ENCODE peak calls at places on chromosome 15, in nine cellular contexts. N, I, V, D, W, P, S, O and H are unnamed samples.

GRCh38 chr15:43253431-43254403 is 13.0 kb downstream of the TGM5 start:
- DNase-seq in N (peak), I (no peak), V (no peak), D (no peak), W (peak), P (peak), S (no peak), O (no peak), H (peak)

GRCh38 chr15:88572030-88572333 is 25.5 kb upstream of the DET1 start:
- DNase-seq in N (no peak), I (no peak), V (no peak), D (no peak), W (no peak), P (no peak), S (no peak), O (no peak), H (no peak)

GRCh38 chr15:71294636-71295241 is 179.5 kb downstream of the THSD4 start:
- DNase-seq in N (no peak), I (peak), V (peak), D (no peak), W (peak), P (no peak), S (no peak), O (no peak), H (peak)

GRCh38 chr15:61794881-61795280 is 265.4 kb downstream of the VPS13C start:
- DNase-seq in N (no peak), I (no peak), V (no peak), D (no peak), W (no peak), P (no peak), S (no peak), O (no peak), H (peak)

GRCh38 chr15:31345606-31346366 is 19.2 kb downstream of the KLF13 start:
- DNase-seq in N (no peak), I (no peak), V (no peak), D (no peak), W (no peak), P (peak), S (no peak), O (no peak), H (no peak)

GRCh38 chr15:56199038-56199437 is 44.6 kb downstream of the RFX7 start:
- DNase-seq in N (no peak), I (no peak), V (no peak), D (no peak), W (peak), P (no peak), S (no peak), O (no peak), H (no peak)

GRCh38 chr15:70528270-70528706 is 235.1 kb downstream of the UACA start:
- DNase-seq in N (no peak), I (no peak), V (no peak), D (peak), W (no peak), P (no peak), S (no peak), O (no peak), H (peak)

GRCh38 chr15:43998607-43999006 is 171.8 kb downstream of the WDR76 start:
- DNase-seq in N (no peak), I (peak), V (no peak), D (no peak), W (peak), P (no peak), S (peak), O (no peak), H (peak)

GRCh38 chr15:57355259-57355658 is 21.0 kb upstream of the CGNL1 start:
- DNase-seq in N (no peak), I (no peak), V (no peak), D (no peak), W (no peak), P (no peak), S (no peak), O (no peak), H (no peak)

GRCh38 chr15:77898811-77899730 is 178.4 kb downstream of the TBC1D2B start:
- DNase-seq in N (no peak), I (no peak), V (no peak), D (no peak), W (no peak), P (peak), S (no peak), O (no peak), H (no peak)

GRCh38 chr15:98581715-98582114 is 66.6 kb upstream of the IGF1R start:
- DNase-seq in N (no peak), I (no peak), V (no peak), D (peak), W (peak), P (no peak), S (no peak), O (no peak), H (no peak)

GRCh38 chr15:23588268-23588667 is 22.8 kb downstream of the MKRN3 start:
- DNase-seq in N (no peak), I (no peak), V (no peak), D (no peak), W (no peak), P (no peak), S (no peak), O (no peak), H (no peak)

GRCh38 chr15:85030301-85031049 is 48.8 kb downstream of the PDE8A start:
- DNase-seq in N (no peak), I (no peak), V (no peak), D (no peak), W (peak), P (no peak), S (no peak), O (no peak), H (peak)

GRCh38 chr15:63124506-63124905 is 2.8 kb downstream of the LACTB start:
- DNase-seq in N (no peak), I (no peak), V (no peak), D (no peak), W (no peak), P (no peak), S (no peak), O (no peak), H (no peak)

GRCh38 chr15:36029606-36030005 is 483.6 kb upstream of the DPH6 start:
- DNase-seq in N (no peak), I (peak), V (peak), D (no peak), W (no peak), P (no peak), S (no peak), O (no peak), H (peak)

GRCh38 chr15:33988384-33988783 is 20.1 kb downstream of the CHRM5 start:
- DNase-seq in N (no peak), I (no peak), V (no peak), D (no peak), W (no peak), P (no peak), S (no peak), O (no peak), H (no peak)

GRCh38 chr15:52651114-52651513 is 28.1 kb downstream of the ATOSA start:
- DNase-seq in N (no peak), I (no peak), V (no peak), D (no peak), W (no peak), P (no peak), S (no peak), O (no peak), H (no peak)

GRCh38 chr15:52652984-52653383 is 26.2 kb downstream of the ATOSA start:
- DNase-seq in N (no peak), I (peak), V (peak), D (no peak), W (peak), P (no peak), S (no peak), O (no peak), H (peak)

GRCh38 chr15:52652286-52652685 is 26.9 kb downstream of the ATOSA start:
- DNase-seq in N (no peak), I (no peak), V (no peak), D (no peak), W (no peak), P (no peak), S (no peak), O (no peak), H (peak)

GRCh38 chr15:52653451-52653964 is 25.7 kb downstream of the ATOSA start:
- DNase-seq in N (no peak), I (peak), V (no peak), D (no peak), W (peak), P (no peak), S (no peak), O (peak), H (peak)

DNA sequence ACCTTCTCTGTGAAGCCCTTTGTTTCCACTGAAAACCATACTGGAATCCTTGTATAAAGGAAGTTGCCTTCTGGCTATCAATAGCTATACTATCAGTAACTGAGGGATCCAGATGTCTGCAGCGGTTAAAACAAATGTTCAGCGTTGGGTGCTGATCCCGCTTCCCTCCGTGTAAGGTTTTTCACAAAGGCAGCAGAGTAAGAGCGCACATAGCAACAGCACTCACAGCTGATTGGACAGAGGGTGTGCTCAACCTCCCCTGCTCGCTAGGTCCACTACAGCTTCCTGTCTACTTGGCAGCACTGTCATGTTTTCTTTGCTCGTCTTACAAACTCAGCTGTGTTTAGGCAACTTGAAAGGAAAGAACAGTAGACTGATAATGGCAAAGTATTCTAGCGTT is 27.3 kb downstream of the ATOSA start:
- DNase-seq in N (peak), I (peak), V (peak), D (peak), W (peak), P (peak), S (peak), O (no peak), H (peak)
- H3K4me3 ChIP-seq in N (peak), I (peak), V (no peak), D (peak), W (no peak), P (peak), S (peak), O (no peak), H (peak)

GRCh38 chr15:68694111-68694510 is 115.3 kb downstream of the CORO2B start:
- DNase-seq in N (no peak), I (no peak), V (no peak), D (no peak), W (no peak), P (no peak), S (no peak), O (no peak), H (no peak)
- H3K4me3 ChIP-seq in N (no peak), I (no peak), V (no peak), D (no peak), W (no peak), P (no peak), S (no peak), O (no peak), H (no peak)

DNA sequence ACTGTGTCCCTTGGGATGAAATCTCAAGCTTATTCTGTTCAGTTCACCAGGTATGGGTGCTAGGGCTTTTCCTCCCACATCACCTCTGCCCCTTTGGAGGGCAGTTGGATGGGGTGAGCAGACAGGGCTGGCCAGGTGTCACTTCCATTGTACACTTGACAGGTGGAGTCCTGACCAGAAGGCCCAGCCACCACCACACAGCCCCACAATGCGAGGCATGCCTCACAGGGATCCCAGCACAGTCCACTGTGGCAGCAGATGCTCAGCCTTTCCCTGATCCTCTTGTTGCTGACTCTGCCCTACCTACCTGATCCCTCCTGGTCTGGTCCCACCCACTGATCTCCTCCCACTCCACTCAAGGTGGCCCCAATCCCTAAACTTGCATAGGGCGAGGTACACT is 88.2 kb downstream of the ANP32A start:
- DNase-seq in N (peak), I (no peak), V (no peak), D (no peak), W (no peak), P (no peak), S (no peak), O (no peak), H (no peak)
- H3K4me3 ChIP-seq in N (no peak), I (no peak), V (no peak), D (no peak), W (no peak), P (no peak), S (no peak), O (no peak), H (no peak)

DNA sequence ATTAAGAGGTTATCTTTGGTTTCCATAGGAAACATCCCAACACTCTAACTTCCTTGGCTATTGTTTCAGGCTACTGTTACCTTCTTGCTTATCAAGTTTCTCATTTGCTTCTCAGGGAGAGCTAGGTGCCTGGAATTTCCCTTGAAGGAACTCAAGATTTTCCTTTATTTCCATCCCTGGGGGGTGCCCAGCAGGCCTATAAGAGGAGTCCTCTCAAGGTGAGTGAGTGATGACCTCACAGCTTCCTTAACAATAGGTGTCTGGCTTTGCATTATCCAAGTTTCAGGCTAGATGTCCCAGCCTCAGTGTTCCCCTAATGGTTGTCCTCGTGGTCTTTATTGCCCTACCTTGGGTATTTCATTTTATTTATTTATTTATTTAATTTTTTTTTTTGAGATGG is 12.1 kb upstream of the CTSH start:
- DNase-seq in N (no peak), I (no peak), V (no peak), D (no peak), W (no peak), P (no peak), S (no peak), O (no peak), H (no peak)
- H3K4me3 ChIP-seq in N (no peak), I (no peak), V (no peak), D (no peak), W (no peak), P (no peak), S (no peak), O (no peak), H (no peak)

DNA sequence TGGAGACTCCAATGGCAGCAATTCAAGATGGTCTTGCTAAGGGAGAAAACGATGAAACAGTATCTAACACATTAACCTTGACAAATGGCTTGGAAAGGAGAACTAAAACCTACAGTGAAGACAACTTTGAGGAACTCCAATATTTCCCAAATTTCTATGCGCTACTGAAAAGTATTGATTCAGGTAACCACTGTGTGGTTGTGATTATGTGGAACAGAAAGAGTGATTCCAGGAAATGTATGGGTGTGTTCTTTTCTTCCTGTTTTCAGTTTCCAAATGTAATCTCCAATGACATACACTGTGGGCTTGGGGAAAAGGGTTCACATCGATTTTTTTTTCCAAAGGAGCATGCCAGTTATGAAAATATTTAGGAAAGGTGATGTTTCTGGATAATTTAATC is 10.9 kb downstream of the SCG3 start:
- DNase-seq in N (no peak), I (no peak), V (no peak), D (no peak), W (no peak), P (no peak), S (no peak), O (no peak), H (no peak)
- H3K4me3 ChIP-seq in N (no peak), I (no peak), V (no peak), D (no peak), W (no peak), P (no peak), S (no peak), O (no peak), H (no peak)

GRCh38 chr15:39300451-39301153 is 280.3 kb upstream of the THBS1 start:
- DNase-seq in N (no peak), I (no peak), V (no peak), D (no peak), W (peak), P (no peak), S (no peak), O (no peak), H (peak)

GRCh38 chr15:39304201-39304841 is 276.6 kb upstream of the THBS1 start:
- DNase-seq in N (no peak), I (peak), V (peak), D (no peak), W (peak), P (no peak), S (no peak), O (no peak), H (peak)

GRCh38 chr15:39299506-39300267 is 281.2 kb upstream of the THBS1 start:
- DNase-seq in N (no peak), I (no peak), V (no peak), D (no peak), W (no peak), P (no peak), S (no peak), O (no peak), H (no peak)

GRCh38 chr15:39302936-39303335 is 277.9 kb upstream of the THBS1 start:
- DNase-seq in N (no peak), I (no peak), V (no peak), D (no peak), W (no peak), P (no peak), S (no peak), O (no peak), H (no peak)

GRCh38 chr15:39301589-39301999 is 279.3 kb upstream of the THBS1 start:
- DNase-seq in N (no peak), I (no peak), V (peak), D (no peak), W (no peak), P (no peak), S (no peak), O (no peak), H (no peak)
- H3K4me3 ChIP-seq in N (no peak), I (no peak), V (no peak), D (no peak), W (no peak), P (no peak), S (no peak), O (no peak), H (no peak)

GRCh38 chr15:51093488-51093864 is 1.2 kb downstream of the TNFAIP8L3 start:
- DNase-seq in N (no peak), I (no peak), V (no peak), D (no peak), W (no peak), P (no peak), S (no peak), O (no peak), H (no peak)
- H3K4me3 ChIP-seq in N (peak), I (no peak), V (no peak), D (no peak), W (no peak), P (no peak), S (peak), O (peak), H (peak)

GRCh38 chr15:40591310-40591845 is 2.7 kb upstream of the KNL1 start:
- DNase-seq in N (no peak), I (no peak), V (no peak), D (no peak), W (no peak), P (no peak), S (no peak), O (no peak), H (no peak)

GRCh38 chr15:40593588-40594428 is at the start of gene KNL1:
- DNase-seq in N (peak), I (peak), V (peak), D (peak), W (peak), P (peak), S (peak), O (peak), H (peak)

GRCh38 chr15:40593130-40593529 is 919 bp upstream of the KNL1 start:
- DNase-seq in N (no peak), I (no peak), V (no peak), D (peak), W (no peak), P (no peak), S (no peak), O (no peak), H (no peak)

GRCh38 chr15:40594429-40594836 is 384 bp downstream of the KNL1 start:
- DNase-seq in N (no peak), I (no peak), V (peak), D (no peak), W (peak), P (peak), S (no peak), O (peak), H (peak)

GRCh38 chr15:40590635-40591105 is 3.4 kb upstream of the KNL1 start:
- DNase-seq in N (no peak), I (no peak), V (no peak), D (no peak), W (no peak), P (no peak), S (no peak), O (no peak), H (no peak)
- H3K4me3 ChIP-seq in N (no peak), I (no peak), V (no peak), D (peak), W (no peak), P (no peak), S (peak), O (no peak), H (no peak)